ENCODE peak calls at places on chromosomes 4 and X, in six cellular contexts. One of them, this sample, is unnamed.

GRCh38 chr4:134585972-134586371 is 384.4 kb upstream of the PABPC4L start:
- DNase-seq in GM12878: no peak
- DNase-seq in GM12891: no peak
- DNase-seq in K562: no peak
- DNase-seq in HepG2: no peak
- DNase-seq in H1: no peak
- DNase-seq in this sample: no peak

GRCh38 chrX:10011261-10011931 is 44.2 kb downstream of the CLDN34 start:
- DNase-seq in H1: no peak
- DNase-seq in HepG2: no peak
- DNase-seq in GM12878: peak
- DNase-seq in GM12891: no peak
- DNase-seq in K562: no peak
- DNase-seq in this sample: no peak

GRCh38 chrX:51520393-51520792 is 24.0 kb upstream of the NUDT11 start:
- DNase-seq in GM12891: no peak
- DNase-seq in HepG2: no peak
- DNase-seq in K562: no peak
- DNase-seq in GM12878: no peak
- DNase-seq in H1: no peak
- DNase-seq in this sample: no peak

GRCh38 chrX:137566746-137567473 is 983 bp downstream of the ZIC3 start:
- DNase-seq in K562: no peak
- DNase-seq in H1: no peak
- DNase-seq in GM12878: no peak
- DNase-seq in GM12891: no peak
- DNase-seq in HepG2: no peak
- DNase-seq in this sample: no peak

GRCh38 chr4:80360900-80361299 is 25.4 kb downstream of the CFAP299 start:
- DNase-seq in K562: no peak
- DNase-seq in GM12878: no peak
- DNase-seq in H1: no peak
- DNase-seq in GM12891: no peak
- DNase-seq in HepG2: no peak
- DNase-seq in this sample: no peak

GRCh38 chr4:74316397-74316796 is 8.1 kb downstream of the EPGN start:
- DNase-seq in GM12891: no peak
- DNase-seq in GM12878: no peak
- DNase-seq in H1: no peak
- DNase-seq in HepG2: no peak
- DNase-seq in K562: no peak
- DNase-seq in this sample: no peak

GRCh38 chrX:78125148-78125547 is 14.3 kb downstream of the TAF9B start:
- DNase-seq in K562: no peak
- DNase-seq in GM12878: no peak
- DNase-seq in GM12891: no peak
- DNase-seq in H1: no peak
- DNase-seq in HepG2: no peak
- DNase-seq in this sample: no peak

GRCh38 chr4:112848931-112849330 is 200.5 kb upstream of the ANK2 start:
- DNase-seq in GM12878: no peak
- DNase-seq in GM12891: no peak
- DNase-seq in K562: no peak
- DNase-seq in HepG2: no peak
- DNase-seq in H1: no peak
- DNase-seq in this sample: no peak

GRCh38 chrX:54920610-54921426 is at the start of gene TRO:
- DNase-seq in H1: peak
- DNase-seq in GM12878: no peak
- DNase-seq in GM12891: no peak
- DNase-seq in HepG2: no peak
- DNase-seq in K562: no peak
- DNase-seq in this sample: no peak

GRCh38 chr4:70801265-70801809 is 38.4 kb downstream of the GRSF1 start:
- DNase-seq in K562: no peak
- DNase-seq in GM12878: no peak
- DNase-seq in H1: no peak
- DNase-seq in GM12891: no peak
- DNase-seq in HepG2: no peak
- DNase-seq in this sample: no peak

GRCh38 chr4:93466440-93466839 is 362.1 kb upstream of the ATOH1 start:
- DNase-seq in H1: no peak
- DNase-seq in GM12878: no peak
- DNase-seq in GM12891: no peak
- DNase-seq in HepG2: no peak
- DNase-seq in K562: no peak
- DNase-seq in this sample: no peak

GRCh38 chr4:38160487-38161207 is 200.4 kb downstream of the PTTG2 start:
- DNase-seq in GM12878: peak
- DNase-seq in HepG2: peak
- DNase-seq in H1: no peak
- DNase-seq in GM12891: peak
- DNase-seq in K562: peak
- DNase-seq in this sample: peak

GRCh38 chr4:27789768-27790167 is 929.1 kb downstream of the STIM2 start:
- DNase-seq in K562: no peak
- DNase-seq in HepG2: no peak
- DNase-seq in GM12878: no peak
- DNase-seq in H1: no peak
- DNase-seq in GM12891: no peak
- DNase-seq in this sample: no peak

GRCh38 chrX:97400492-97400891 is 516.8 kb downstream of the RPA4 start:
- DNase-seq in HepG2: no peak
- DNase-seq in K562: no peak
- DNase-seq in H1: no peak
- DNase-seq in GM12891: no peak
- DNase-seq in GM12878: no peak
- DNase-seq in this sample: no peak

GRCh38 chr4:89353514-89353913 is 45.9 kb upstream of the GPRIN3 start:
- DNase-seq in GM12878: no peak
- DNase-seq in GM12891: no peak
- DNase-seq in H1: no peak
- DNase-seq in HepG2: no peak
- DNase-seq in K562: no peak
- DNase-seq in this sample: no peak

GRCh38 chr4:1207157-1207470 is 34.7 kb upstream of the SPON2 start:
- DNase-seq in H1: peak
- DNase-seq in GM12891: no peak
- DNase-seq in K562: no peak
- DNase-seq in HepG2: no peak
- DNase-seq in GM12878: no peak
- DNase-seq in this sample: no peak

GRCh38 chrX:154739952-154740351 is 10.9 kb downstream of the GAB3 start:
- DNase-seq in HepG2: no peak
- DNase-seq in K562: no peak
- DNase-seq in GM12891: no peak
- DNase-seq in H1: no peak
- DNase-seq in GM12878: no peak
- DNase-seq in this sample: no peak

GRCh38 chrX:154738013-154738738 is 12.7 kb downstream of the GAB3 start:
- DNase-seq in GM12891: no peak
- DNase-seq in HepG2: no peak
- DNase-seq in GM12878: no peak
- DNase-seq in H1: no peak
- DNase-seq in K562: no peak
- DNase-seq in this sample: no peak

DNA sequence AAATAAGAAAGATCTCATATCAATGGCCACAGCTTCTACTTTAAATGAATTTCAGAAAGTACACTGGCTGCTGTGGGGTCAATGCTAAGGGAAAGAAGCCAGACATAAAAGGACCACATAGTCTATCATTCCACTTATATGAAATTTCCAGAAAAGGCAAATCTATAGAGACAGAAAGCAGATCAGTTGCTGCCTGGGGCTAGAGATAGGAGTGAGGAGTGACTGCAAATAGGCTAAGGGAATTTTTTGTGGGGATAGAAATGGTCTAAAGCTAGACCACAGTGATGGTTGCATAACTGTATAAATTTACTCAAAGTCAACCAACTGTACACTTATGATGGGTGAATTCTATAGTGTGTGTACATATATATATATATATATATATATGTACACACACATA is 8.3 kb downstream of the GAB3 start:
- DNase-seq in GM12878: no peak
- DNase-seq in K562: no peak
- DNase-seq in GM12891: no peak
- DNase-seq in HepG2: no peak
- DNase-seq in H1: no peak
- DNase-seq in this sample: no peak
- TF ChIP-seq TAF1 in GM12878: no peak
- TF ChIP-seq TAF1 in K562: no peak
- TF ChIP-seq TAF1 in GM12891: no peak
- TF ChIP-seq TAF1 in HepG2: no peak
- TF ChIP-seq TAF1 in H1: no peak
- TF ChIP-seq TAF1 in this sample: no peak

GRCh38 chr4:12979797-12980196 is 504.3 kb downstream of the RAB28 start:
- DNase-seq in GM12891: no peak
- DNase-seq in HepG2: no peak
- DNase-seq in GM12878: no peak
- DNase-seq in H1: no peak
- DNase-seq in K562: no peak
- DNase-seq in this sample: no peak
- TF ChIP-seq POLR2AphosphoS5 in GM12891: no peak
- TF ChIP-seq POLR2AphosphoS5 in HepG2: no peak
- TF ChIP-seq POLR2AphosphoS5 in GM12878: no peak
- TF ChIP-seq POLR2AphosphoS5 in H1: no peak
- TF ChIP-seq POLR2AphosphoS5 in K562: no peak
- TF ChIP-seq POLR2AphosphoS5 in this sample: no peak

DNA sequence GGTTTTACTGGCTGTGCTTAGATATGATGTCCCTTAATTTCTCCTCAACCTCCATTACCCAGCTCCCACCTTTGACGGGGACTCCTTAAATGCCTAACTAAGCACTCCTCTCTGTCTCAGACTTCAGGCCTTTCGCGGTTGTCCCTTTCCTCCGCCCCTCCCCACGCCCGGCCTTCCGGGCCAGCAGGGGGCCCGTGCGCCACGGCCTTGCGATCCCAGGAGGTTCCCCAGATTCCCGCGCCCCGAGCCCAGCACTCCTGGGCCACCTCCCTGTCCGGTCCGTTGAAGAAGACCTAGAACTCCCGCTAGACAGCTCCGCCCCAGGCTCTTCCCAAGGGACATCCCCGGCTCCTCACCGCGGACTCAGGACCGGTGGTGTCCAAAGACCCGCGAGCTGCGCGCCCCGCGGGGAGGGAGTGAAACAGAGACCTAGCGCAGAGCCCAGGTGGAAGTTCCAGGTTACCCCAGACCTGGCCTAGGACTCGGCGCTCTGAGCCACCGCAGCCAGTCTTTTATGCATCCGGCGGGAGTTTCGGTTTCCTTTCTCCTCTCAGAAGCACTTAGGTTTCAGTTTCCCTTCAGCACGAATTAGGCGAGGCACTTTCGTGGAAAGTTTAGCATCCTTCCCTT is at the start of gene DDX60:
- DNase-seq in GM12878: peak
- DNase-seq in GM12891: peak
- DNase-seq in K562: no peak
- DNase-seq in H1: peak
- DNase-seq in HepG2: peak
- DNase-seq in this sample: peak
- TF ChIP-seq POLR2A in GM12878: peak
- TF ChIP-seq POLR2A in GM12891: peak
- TF ChIP-seq POLR2A in K562: no peak
- TF ChIP-seq POLR2A in H1: no peak
- TF ChIP-seq POLR2A in HepG2: no peak
- TF ChIP-seq POLR2A in this sample: peak

GRCh38 chr4:184177271-184177670 is 40.4 kb downstream of the ENPP6 start:
- DNase-seq in HepG2: no peak
- DNase-seq in H1: no peak
- DNase-seq in GM12891: no peak
- DNase-seq in K562: no peak
- DNase-seq in GM12878: no peak
- DNase-seq in this sample: no peak
- TF ChIP-seq TAF1 in HepG2: no peak
- TF ChIP-seq TAF1 in H1: no peak
- TF ChIP-seq TAF1 in GM12891: no peak
- TF ChIP-seq TAF1 in K562: no peak
- TF ChIP-seq TAF1 in GM12878: no peak
- TF ChIP-seq TAF1 in this sample: no peak

DNA sequence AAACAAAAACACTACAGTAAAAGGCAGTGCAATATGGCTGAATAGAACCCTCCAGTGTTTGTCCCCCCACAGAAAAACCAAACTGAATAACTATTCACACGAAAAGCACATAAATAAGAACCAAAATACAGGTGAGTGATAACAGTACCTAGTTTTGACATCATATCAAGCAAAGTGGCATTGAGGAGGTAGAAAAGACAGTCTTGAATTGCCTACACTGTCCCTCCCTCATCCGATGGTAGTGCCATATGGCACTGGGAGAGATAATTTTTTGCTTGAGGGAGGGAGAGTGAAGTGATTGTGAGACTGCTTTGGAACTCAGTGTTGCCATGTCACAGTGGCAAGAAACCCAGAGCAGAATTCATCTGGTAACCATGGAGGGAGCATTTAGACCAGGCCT is 99.2 kb downstream of the GPR174 start:
- DNase-seq in HepG2: no peak
- DNase-seq in K562: no peak
- DNase-seq in GM12878: no peak
- DNase-seq in GM12891: no peak
- DNase-seq in H1: no peak
- DNase-seq in this sample: no peak
- TF ChIP-seq POLR2AphosphoS5 in HepG2: no peak
- TF ChIP-seq POLR2AphosphoS5 in K562: no peak
- TF ChIP-seq POLR2AphosphoS5 in GM12878: no peak
- TF ChIP-seq POLR2AphosphoS5 in GM12891: no peak
- TF ChIP-seq POLR2AphosphoS5 in H1: no peak
- TF ChIP-seq POLR2AphosphoS5 in this sample: no peak

GRCh38 chr4:143354990-143355389 is 18.3 kb downstream of the GAB1 start:
- DNase-seq in H1: no peak
- DNase-seq in K562: no peak
- DNase-seq in HepG2: no peak
- DNase-seq in GM12878: no peak
- DNase-seq in GM12891: no peak
- DNase-seq in this sample: no peak

GRCh38 chr4:143352052-143352451 is 15.4 kb downstream of the GAB1 start:
- DNase-seq in GM12878: no peak
- DNase-seq in HepG2: no peak
- DNase-seq in K562: no peak
- DNase-seq in H1: no peak
- DNase-seq in GM12891: no peak
- DNase-seq in this sample: no peak

GRCh38 chr4:143355540-143356217 is 19.0 kb downstream of the GAB1 start:
- DNase-seq in K562: no peak
- DNase-seq in HepG2: no peak
- DNase-seq in H1: no peak
- DNase-seq in GM12878: no peak
- DNase-seq in GM12891: no peak
- DNase-seq in this sample: no peak

GRCh38 chr4:143352720-143353119 is 16.0 kb downstream of the GAB1 start:
- DNase-seq in GM12891: no peak
- DNase-seq in HepG2: no peak
- DNase-seq in K562: no peak
- DNase-seq in GM12878: no peak
- DNase-seq in H1: no peak
- DNase-seq in this sample: no peak

GRCh38 chr4:143353797-143354196 is 17.1 kb downstream of the GAB1 start:
- DNase-seq in GM12891: no peak
- DNase-seq in GM12878: no peak
- DNase-seq in HepG2: no peak
- DNase-seq in H1: no peak
- DNase-seq in K562: no peak
- DNase-seq in this sample: no peak
- TF ChIP-seq POLR2A in GM12891: no peak
- TF ChIP-seq POLR2A in GM12878: no peak
- TF ChIP-seq POLR2A in HepG2: no peak
- TF ChIP-seq POLR2A in H1: no peak
- TF ChIP-seq POLR2A in K562: no peak
- TF ChIP-seq POLR2A in this sample: no peak